ENCODE peak calls at places on chromosomes 7 and 10, in ten cellular contexts. Y is left lung, A is pancreas, F is right lobe of liver, M is fibroblast of mammary gland, B is transverse colon, I is fibroblast of lung, H is colonic mucosa, P is psoas muscle, K is right atrium auricular region. C is an unnamed sample.

GRCh38 chr10:84204122-84204521 is 9.8 kb downstream of the CDHR1 start:
- DNase-seq in F (no peak), M (no peak), H (no peak), B (no peak), I (no peak), P (no peak), A (no peak), Y (no peak), K (no peak), C (no peak)

GRCh38 chr7:124101173-124101768 is 68.4 kb upstream of the TMEM229A start:
- DNase-seq in P (no peak), Y (no peak), F (no peak), M (peak), H (peak), A (no peak), B (no peak), I (peak), K (no peak), C (no peak)

GRCh38 chr10:33010132-33011037 is 52.4 kb upstream of the ITGB1 start:
- DNase-seq in K (no peak), Y (no peak), P (no peak), B (no peak), A (no peak), F (no peak), H (no peak), M (peak), I (peak), C (peak)

GRCh38 chr7:65509368-65510186 is 135.9 kb downstream of the ZNF92 start:
- DNase-seq in I (no peak), F (no peak), P (peak), B (no peak), M (no peak), K (no peak), H (no peak), A (no peak), Y (no peak), C (no peak)

GRCh38 chr10:26879744-26880143 is 19.0 kb upstream of the ABI1 start:
- DNase-seq in M (no peak), H (peak), A (peak), F (no peak), B (peak), K (no peak), I (no peak), Y (peak), P (no peak), C (no peak)

GRCh38 chr10:115972426-115972825 is 300.6 kb downstream of the GFRA1 start:
- DNase-seq in P (no peak), F (no peak), M (no peak), Y (no peak), B (no peak), K (peak), I (no peak), H (no peak), A (no peak), C (no peak)

GRCh38 chr7:63925626-63926460 is 72.8 kb upstream of the ZNF722 start:
- DNase-seq in H (peak), F (peak), A (peak), M (peak), K (no peak), I (peak), B (peak), P (peak), Y (peak), C (no peak)

GRCh38 chr10:71805776-71806705 is 32.7 kb upstream of the VSIR start:
- DNase-seq in H (peak), M (no peak), P (no peak), A (no peak), K (no peak), Y (peak), F (no peak), I (no peak), B (peak), C (no peak)

GRCh38 chr10:99233000-99233679 is 2.5 kb downstream of the HPSE2 start:
- DNase-seq in A (no peak), B (no peak), I (no peak), H (no peak), K (no peak), Y (no peak), F (no peak), P (no peak), M (no peak), C (no peak)

GRCh38 chr7:1291040-1291689 is 58.5 kb downstream of the UNCX start:
- DNase-seq in F (peak), P (peak), M (no peak), I (peak), H (no peak), A (no peak), Y (no peak), K (no peak), B (no peak), C (no peak)

GRCh38 chr10:125151824-125152634 is 8.3 kb downstream of the CTBP2 start:
- DNase-seq in F (no peak), P (no peak), I (no peak), K (no peak), B (peak), Y (peak), A (peak), H (peak), M (no peak), C (no peak)

GRCh38 chr7:39656415-39656814 is 33.0 kb downstream of the RALA start:
- DNase-seq in I (no peak), F (no peak), A (no peak), B (no peak), P (no peak), Y (no peak), M (no peak), K (no peak), H (no peak), C (no peak)

GRCh38 chr10:109587366-109587765 is 335.9 kb downstream of the XPNPEP1 start:
- DNase-seq in F (no peak), Y (no peak), A (no peak), I (no peak), P (no peak), H (no peak), K (no peak), M (no peak), B (no peak), C (no peak)

GRCh38 chr7:159099711-159100231 is 44.9 kb downstream of the VIPR2 start:
- DNase-seq in A (no peak), M (no peak), F (no peak), Y (no peak), B (peak), P (peak), I (no peak), K (peak), H (no peak), C (no peak)

GRCh38 chr7:114062810-114063209 is 144.0 kb upstream of the PPP1R3A start:
- DNase-seq in F (no peak), H (peak), A (no peak), P (no peak), B (peak), M (no peak), Y (no peak), K (no peak), I (no peak), C (no peak)

GRCh38 chr10:33216661-33217427 is 117.6 kb downstream of the NRP1 start:
- DNase-seq in Y (no peak), M (no peak), F (no peak), A (no peak), P (no peak), B (no peak), I (no peak), K (no peak), H (no peak), C (no peak)

GRCh38 chr10:6347391-6347951 is 144.7 kb downstream of the PFKFB3 start:
- DNase-seq in M (no peak), B (no peak), Y (no peak), P (peak), H (no peak), K (no peak), F (no peak), I (no peak), A (no peak), C (no peak)

GRCh38 chr7:12067156-12067831 is 143.8 kb upstream of the TMEM106B start:
- DNase-seq in K (no peak), A (peak), Y (no peak), F (peak), B (peak), P (no peak), I (peak), M (peak), H (peak), C (peak)

GRCh38 chr10:32961343-32961891 is 3.4 kb upstream of the ITGB1 start:
- DNase-seq in A (no peak), F (no peak), P (no peak), H (no peak), K (no peak), M (no peak), Y (no peak), B (no peak), I (no peak), C (no peak)

GRCh38 chr10:12703813-12704212 is 297.7 kb downstream of the CCDC3 start:
- DNase-seq in B (no peak), M (peak), A (no peak), Y (no peak), K (no peak), F (no peak), H (no peak), I (peak), P (no peak), C (no peak)

GRCh38 chr7:23462846-23463245 is 7.4 kb downstream of the IGF2BP3 start:
- DNase-seq in K (no peak), A (no peak), B (no peak), Y (no peak), I (peak), M (peak), H (no peak), P (no peak), F (no peak), C (no peak)

GRCh38 chr10:44733743-44734488 is 177.2 kb upstream of the TMEM72 start:
- DNase-seq in M (peak), B (no peak), F (no peak), A (peak), Y (no peak), I (no peak), P (no peak), H (no peak), K (no peak), C (no peak)

GRCh38 chr7:119197872-119198527 is 973.5 kb downstream of the ANKRD7 start:
- DNase-seq in H (peak), M (peak), Y (no peak), I (peak), K (no peak), A (peak), F (no peak), P (no peak), B (no peak), C (peak)

GRCh38 chr7:94444808-94445207 is 50.1 kb downstream of the COL1A2 start:
- DNase-seq in F (no peak), Y (no peak), I (no peak), M (no peak), A (no peak), B (no peak), K (no peak), H (no peak), P (no peak), C (no peak)

GRCh38 chr10:122962405-122962804 is 8.4 kb upstream of the C10orf88 start:
- DNase-seq in H (no peak), P (no peak), B (no peak), A (no peak), Y (no peak), I (no peak), K (no peak), M (no peak), F (no peak), C (no peak)

GRCh38 chr10:5840314-5841307 is 27.4 kb upstream of the GDI2 start:
- DNase-seq in P (peak), F (no peak), H (no peak), Y (peak), A (no peak), M (peak), K (no peak), B (peak), I (no peak), C (no peak)

GRCh38 chr7:118005021-118005420 is 131.8 kb upstream of the CTTNBP2 start:
- DNase-seq in I (no peak), F (no peak), M (no peak), K (no peak), H (no peak), B (no peak), A (no peak), P (no peak), Y (no peak), C (no peak)

GRCh38 chr7:72435913-72436480 is 23.9 kb upstream of the CALN1 start:
- DNase-seq in A (no peak), Y (no peak), B (no peak), I (no peak), H (no peak), F (no peak), M (peak), P (no peak), K (no peak), C (no peak)

GRCh38 chr7:83987764-83988163 is 206.8 kb downstream of the SEMA3A start:
- DNase-seq in M (no peak), H (no peak), I (no peak), Y (no peak), K (no peak), F (no peak), P (no peak), B (no peak), A (no peak), C (no peak)

GRCh38 chr7:91694221-91694856 is 186.2 kb downstream of the MTERF1 start:
- DNase-seq in K (no peak), Y (no peak), M (peak), F (no peak), H (no peak), P (no peak), B (no peak), A (no peak), I (no peak), C (no peak)

GRCh38 chr7:129774359-129774758 is 162.8 kb downstream of the NRF1 start:
- DNase-seq in H (no peak), I (no peak), P (no peak), B (no peak), F (no peak), K (no peak), A (no peak), M (no peak), Y (no peak), C (no peak)

GRCh38 chr7:151249034-151249731 is 689 bp upstream of the SMARCD3 start:
- DNase-seq in P (peak), B (peak), M (peak), Y (no peak), F (peak), K (peak), I (peak), A (peak), H (peak), C (no peak)

GRCh38 chr10:11051001-11051324 is 33.3 kb downstream of the CELF2 start:
- DNase-seq in I (no peak), Y (no peak), M (no peak), P (no peak), A (no peak), B (no peak), K (no peak), F (no peak), H (no peak), C (no peak)

GRCh38 chr10:49303711-49304110 is 4.7 kb downstream of the C10orf71 start:
- DNase-seq in F (no peak), B (no peak), M (no peak), H (no peak), A (no peak), Y (no peak), K (no peak), P (no peak), I (no peak), C (peak)

DNA sequence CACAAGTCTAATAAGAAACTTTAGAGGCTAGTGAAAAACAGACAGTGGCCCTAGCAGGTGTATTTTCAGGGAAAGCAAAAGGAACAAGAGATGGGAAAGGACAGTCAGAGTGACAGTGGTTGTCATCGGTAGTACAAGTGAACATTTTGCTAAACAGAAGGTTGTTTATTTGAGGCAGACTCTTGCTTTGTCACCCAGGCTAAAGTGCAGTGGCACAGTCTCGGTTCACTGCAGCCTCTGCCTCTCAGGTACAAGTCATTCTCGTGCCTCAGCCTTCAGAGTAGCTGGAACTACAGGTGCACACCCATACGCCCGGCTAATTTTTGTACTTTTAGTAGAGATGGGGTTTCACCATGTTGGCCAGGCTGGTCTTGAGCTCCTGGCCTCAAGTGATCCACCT is 195.8 kb downstream of the RELN start:
- DNase-seq in A (no peak), Y (no peak), F (no peak), H (no peak), B (no peak), M (no peak), P (no peak), K (no peak), I (no peak), C (no peak)
- H3K4me3 ChIP-seq in A (no peak), Y (no peak), F (no peak), H (no peak), B (no peak), M (no peak), P (no peak), K (no peak), I (no peak), C (no peak)

GRCh38 chr7:5704534-5704922 is 76.9 kb downstream of the RNF216 start:
- DNase-seq in M (peak), A (peak), K (peak), F (peak), B (peak), H (peak), I (peak), P (peak), Y (peak), C (peak)
- TF ChIP-seq CTCF in M (peak), A (peak), K (peak), F (peak), B (peak), H (peak), I (peak), P (peak), Y (peak), C (peak)

DNA sequence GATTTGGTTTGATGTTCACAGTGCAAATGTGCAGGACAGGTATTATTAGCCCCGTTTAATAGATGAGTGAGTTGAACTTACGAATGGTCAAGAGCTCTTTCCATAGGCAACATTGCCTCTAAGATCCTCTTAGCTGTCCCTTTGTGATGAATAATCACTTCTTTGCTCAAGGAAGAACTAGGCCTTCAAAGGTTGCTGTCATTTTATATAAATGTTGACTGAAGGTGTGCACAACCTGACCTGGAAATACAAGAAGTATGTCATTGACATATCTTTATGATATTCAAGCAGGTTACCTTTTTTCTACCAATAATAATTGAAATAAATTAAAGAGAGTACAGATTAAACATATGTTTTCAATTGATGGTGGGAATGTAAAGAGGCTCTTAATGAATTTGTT is 48.5 kb upstream of the GLCCI1 start:
- DNase-seq in F (no peak), I (no peak), M (no peak), B (no peak), P (no peak), H (no peak), Y (no peak), K (no peak), A (no peak), C (no peak)
- H3K4me3 ChIP-seq in F (no peak), I (no peak), M (no peak), B (no peak), P (no peak), H (no peak), Y (no peak), K (no peak), A (peak), C (no peak)

GRCh38 chr10:14953452-14954000 is 370 bp downstream of the DCLRE1C start:
- DNase-seq in H (peak), F (no peak), K (peak), Y (no peak), B (peak), A (no peak), M (peak), P (peak), I (peak), C (no peak)
- TF ChIP-seq CTCF in H (no peak), F (no peak), K (peak), Y (no peak), B (no peak), A (no peak), M (no peak), P (peak), I (peak), C (no peak)

GRCh38 chr10:73955719-73956118 is 42.2 kb upstream of the VCL start:
- DNase-seq in H (no peak), I (no peak), Y (no peak), A (no peak), F (no peak), P (no peak), M (no peak), K (no peak), B (no peak), C (no peak)

GRCh38 chr10:73953665-73954064 is 42.7 kb downstream of the PLAU start:
- DNase-seq in P (no peak), Y (peak), H (no peak), B (no peak), M (peak), F (no peak), A (no peak), I (peak), K (no peak), C (no peak)

GRCh38 chr10:73954737-73955136 is 43.2 kb upstream of the VCL start:
- DNase-seq in I (no peak), Y (no peak), K (no peak), M (no peak), A (no peak), P (no peak), F (no peak), B (no peak), H (no peak), C (no peak)

DNA sequence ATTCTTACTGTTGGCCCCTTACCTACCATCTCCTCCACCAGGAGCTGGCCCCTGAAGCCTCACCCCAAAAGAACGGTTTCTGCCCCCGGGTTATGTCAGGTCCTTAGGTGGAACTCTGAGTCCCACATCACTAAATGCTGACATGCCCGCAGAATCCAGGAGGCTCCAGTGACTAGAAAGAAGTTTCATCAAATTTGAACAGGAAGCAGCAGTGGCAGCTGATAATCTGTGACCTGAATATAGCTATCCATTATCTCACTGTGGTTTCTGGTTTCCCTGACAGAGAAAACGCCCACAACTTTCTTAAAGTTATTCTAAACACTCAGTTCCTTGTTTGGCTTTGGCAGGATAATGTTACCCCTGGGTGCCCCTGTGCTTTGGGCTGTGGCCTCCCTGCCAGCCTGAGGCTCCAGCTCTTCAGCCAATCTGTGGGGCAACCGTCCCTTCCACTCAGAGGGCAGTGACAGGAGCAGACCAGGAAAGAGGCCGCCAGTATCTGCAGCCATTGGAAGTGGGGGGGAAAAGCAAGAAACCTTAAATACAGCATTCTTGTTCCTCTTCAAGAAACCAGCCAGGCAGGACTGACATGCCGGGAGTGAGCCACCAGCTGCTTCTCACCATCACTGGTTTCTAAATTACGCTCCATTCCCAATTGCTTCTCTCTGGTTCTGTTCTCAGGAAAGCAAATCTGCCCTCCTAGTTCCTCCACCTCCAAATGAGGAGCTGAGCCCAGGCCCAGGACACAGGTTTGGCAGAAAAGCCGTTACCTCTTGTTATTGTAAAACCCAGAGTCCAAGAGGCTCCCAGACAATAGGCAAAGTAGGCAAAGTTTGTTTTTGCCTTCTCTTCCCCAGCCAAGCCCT is 41.2 kb upstream of the VCL start:
- DNase-seq in K (no peak), M (no peak), F (no peak), A (no peak), H (peak), Y (no peak), I (peak), P (no peak), B (no peak), C (no peak)
- H3K4me3 ChIP-seq in K (no peak), M (no peak), F (no peak), A (no peak), H (no peak), Y (no peak), I (no peak), P (peak), B (no peak), C (no peak)

DNA sequence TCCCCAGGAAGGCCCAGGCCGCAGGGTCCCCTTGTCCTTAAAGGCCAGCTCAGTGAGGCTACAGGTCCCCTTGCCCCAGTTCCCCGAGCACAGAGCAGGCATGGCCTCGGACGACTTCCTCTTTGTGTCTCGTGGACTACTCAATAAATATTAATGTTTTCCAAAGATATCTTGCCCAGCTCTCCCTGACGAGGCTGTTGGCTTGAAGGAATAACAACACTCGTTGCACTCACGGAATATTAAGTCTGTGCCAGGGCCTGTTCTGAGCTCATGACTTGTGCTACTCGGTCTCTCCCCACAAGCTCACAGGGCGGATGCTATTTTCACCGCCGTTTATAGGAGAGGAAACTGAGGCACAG is 68.2 kb downstream of the CUX1 start:
- DNase-seq in P (no peak), H (no peak), A (no peak), F (no peak), B (no peak), M (no peak), I (no peak), Y (no peak), K (no peak), C (no peak)
- TF ChIP-seq CTCF in P (no peak), H (no peak), A (no peak), F (no peak), B (no peak), M (no peak), I (no peak), Y (no peak), K (no peak), C (no peak)

GRCh38 chr10:22638863-22639262 is 75.5 kb downstream of the PIP4K2A start:
- DNase-seq in K (no peak), F (no peak), B (no peak), A (no peak), H (no peak), I (no peak), M (no peak), P (no peak), Y (no peak), C (no peak)
- H3K4me3 ChIP-seq in K (no peak), F (no peak), B (no peak), A (no peak), H (no peak), I (no peak), M (no peak), P (no peak), Y (no peak), C (no peak)